ENCODE peak calls at places on chromosomes 12 and 14, in six cellular contexts. A, P, M, D, U and X are unnamed samples.

GRCh38 chr12:123531091-123531490 is 2.4 kb downstream of the RILPL1 start:
- DNase-seq in D (no peak), P (no peak), A (no peak), M (no peak), U (no peak), X (no peak)

GRCh38 chr14:31022386-31022785 is 3.1 kb upstream of the AP4S1 start:
- DNase-seq in M (no peak), P (no peak), D (no peak), U (no peak), A (no peak), X (no peak)

GRCh38 chr12:51232642-51233041 is 6.0 kb upstream of the DAZAP2 start:
- DNase-seq in A (no peak), M (no peak), P (no peak), D (no peak), U (no peak), X (no peak)

GRCh38 chr12:121568503-121568902 is 12.3 kb downstream of the KDM2B start:
- DNase-seq in D (no peak), U (no peak), A (no peak), P (no peak), M (no peak), X (no peak)

GRCh38 chr14:101167428-101167827 is 263.9 kb upstream of the RTL1 start:
- DNase-seq in M (no peak), U (no peak), A (no peak), D (no peak), P (no peak), X (no peak)

GRCh38 chr12:96516472-96517417 is 27.4 kb downstream of the CFAP54 start:
- DNase-seq in M (no peak), A (peak), P (peak), D (peak), U (peak), X (peak)

GRCh38 chr12:122336015-122336946 is 70.0 kb upstream of the VPS33A start:
- DNase-seq in D (no peak), M (no peak), A (no peak), U (peak), P (no peak), X (peak)

GRCh38 chr14:80464531-80465149 is 253.3 kb upstream of the DIO2 start:
- DNase-seq in D (no peak), A (no peak), P (no peak), U (no peak), M (no peak), X (no peak)

GRCh38 chr14:103889313-103890051 is 38.8 kb upstream of the TDRD9 start:
- DNase-seq in U (no peak), D (no peak), M (no peak), P (no peak), A (no peak), X (peak)

GRCh38 chr14:51304428-51304827 is 64.4 kb downstream of the TMX1 start:
- DNase-seq in D (no peak), P (no peak), M (no peak), U (no peak), A (no peak), X (peak)

GRCh38 chr12:111428081-111428727 is 22.5 kb downstream of the SH2B3 start:
- DNase-seq in D (no peak), A (no peak), M (no peak), P (no peak), U (no peak), X (no peak)

GRCh38 chr14:51957950-51958349 is 31.4 kb upstream of the RTRAF start:
- DNase-seq in A (no peak), M (no peak), U (no peak), D (no peak), P (peak), X (peak)

GRCh38 chr12:83954071-83954789 is 958.4 kb downstream of the SLC6A15 start:
- DNase-seq in P (no peak), A (no peak), D (no peak), M (no peak), U (no peak), X (no peak)

GRCh38 chr12:53097564-53098353 is at the start of gene IGFBP6:
- DNase-seq in U (no peak), M (peak), D (peak), A (peak), P (no peak), X (peak)

GRCh38 chr12:112243255-112243965 is 118.0 kb downstream of the TRAFD1 start:
- DNase-seq in U (no peak), P (no peak), D (no peak), A (no peak), M (no peak), X (no peak)

GRCh38 chr14:95561001-95561412 is 26.2 kb downstream of the GLRX5 start:
- DNase-seq in M (peak), A (peak), P (peak), U (peak), D (peak), X (peak)

GRCh38 chr12:109731806-109732205 is 18.2 kb downstream of the FAM222A start:
- DNase-seq in A (no peak), P (no peak), D (no peak), M (no peak), U (no peak), X (no peak)

GRCh38 chr14:23175823-23176222 is 7.6 kb downstream of the SLC7A8 start:
- DNase-seq in P (peak), A (no peak), M (no peak), U (no peak), D (no peak), X (peak)

GRCh38 chr12:3904999-3905398 is 31.8 kb upstream of the PARP11 start:
- DNase-seq in A (no peak), D (no peak), M (no peak), P (no peak), U (no peak), X (no peak)

GRCh38 chr12:51953011-51953568 is 1.6 kb downstream of the ACVR1B start:
- DNase-seq in M (no peak), U (no peak), P (no peak), A (no peak), D (no peak), X (no peak)

GRCh38 chr14:43790681-43791080 is 716.4 kb downstream of the FSCB start:
- DNase-seq in P (no peak), U (no peak), A (no peak), M (no peak), D (no peak), X (no peak)

GRCh38 chr12:112979281-112979680 is 962 bp downstream of the OAS2 start:
- DNase-seq in M (no peak), P (no peak), A (peak), D (peak), U (peak), X (no peak)

GRCh38 chr14:105421723-105422615 is 2.3 kb downstream of the MTA1 start:
- DNase-seq in A (no peak), U (no peak), D (no peak), M (no peak), P (no peak), X (no peak)

GRCh38 chr12:92089559-92089958 is 56.1 kb downstream of the BTG1 start:
- DNase-seq in M (no peak), U (no peak), P (no peak), D (no peak), A (no peak), X (peak)

GRCh38 chr14:20215196-20215595 is 8.3 kb upstream of the OR11H6 start:
- DNase-seq in A (no peak), P (no peak), U (no peak), D (no peak), M (peak), X (peak)

GRCh38 chr12:27236498-27236897 is 7.6 kb upstream of the STK38L start:
- DNase-seq in U (no peak), D (no peak), P (no peak), M (no peak), A (no peak), X (no peak)

GRCh38 chr12:69252033-69252432 is 12.7 kb downstream of the CPSF6 start:
- DNase-seq in P (no peak), A (no peak), D (no peak), U (no peak), M (peak), X (peak)

GRCh38 chr12:105462336-105462735 is 131.8 kb downstream of the C12orf75 start:
- DNase-seq in P (no peak), D (no peak), M (no peak), A (no peak), U (no peak), X (no peak)

GRCh38 chr14:65286443-65286842 is 126.1 kb upstream of the FUT8 start:
- DNase-seq in U (peak), P (no peak), M (no peak), D (peak), A (no peak), X (peak)

GRCh38 chr12:89733579-89734201 is 25.1 kb upstream of the ATP2B1 start:
- DNase-seq in P (no peak), U (no peak), M (peak), D (no peak), A (no peak), X (peak)